ENCODE peak calls at places on chromosomes 4 and X, in ten cellular contexts. B is LHCN-M2; O is activated naive CD4-positive, alpha-beta T cell; T is epithelial cell of prostate; P is A673; I is Calu3; M is NCI-H82; W is NT2/D1; U is stimulated activated CD4-positive, alpha-beta T cell treated with anti-CD3 and anti-CD28 coated beads, Interleukin-15, amount 100 ng/mL, for 1 hour; V is upper lobe of left lung. D is an unnamed sample.

GRCh38 chrX:41889317-41890025 is 33.9 kb downstream of the CASK start:
- DNase-seq in B (peak), O (no peak), T (no peak), P (no peak), I (no peak), M (no peak), W (no peak), U (no peak), V (no peak), D (no peak)

GRCh38 chr4:25835384-25835783 is 27.4 kb downstream of the SEL1L3 start:
- DNase-seq in B (no peak), O (no peak), T (no peak), P (no peak), I (no peak), M (no peak), W (no peak), U (no peak), V (no peak), D (no peak)

GRCh38 chr4:125702406-125702805 is 387.7 kb downstream of the FAT4 start:
- DNase-seq in B (peak), O (no peak), T (no peak), P (no peak), I (no peak), M (no peak), W (no peak), U (no peak), V (no peak), D (no peak)

GRCh38 chrX:17078031-17078730 is 131.7 kb downstream of the REPS2 start:
- DNase-seq in B (peak), O (no peak), T (no peak), P (no peak), I (no peak), M (no peak), W (no peak), U (no peak), V (no peak), D (no peak)

GRCh38 chrX:68632491-68632890 is 15.0 kb upstream of the STARD8 start:
- DNase-seq in B (peak), O (no peak), T (no peak), P (no peak), I (no peak), M (no peak), W (no peak), U (no peak), V (no peak), D (no peak)

GRCh38 chrX:30734782-30735181 is 81.6 kb downstream of the GK start:
- DNase-seq in B (no peak), O (no peak), T (no peak), P (no peak), I (no peak), M (no peak), W (no peak), U (no peak), V (no peak), D (no peak)

GRCh38 chrX:111098874-111099273 is 2.9 kb downstream of the PAK3 start:
- DNase-seq in B (peak), O (peak), T (no peak), P (peak), I (peak), M (peak), W (peak), U (peak), V (peak), D (peak)

GRCh38 chrX:146243071-146243470 is 425.4 kb downstream of the SLITRK2 start:
- DNase-seq in B (no peak), O (no peak), T (no peak), P (no peak), I (no peak), M (no peak), W (no peak), U (no peak), V (no peak), D (no peak)

GRCh38 chr4:113810906-113811305 is 49.4 kb upstream of the CAMK2D start:
- DNase-seq in B (peak), O (no peak), T (no peak), P (no peak), I (no peak), M (no peak), W (no peak), U (no peak), V (no peak), D (no peak)

GRCh38 chrX:154348114-154348531 is 26.3 kb downstream of the FLNA start:
- DNase-seq in B (no peak), O (no peak), T (no peak), P (no peak), I (no peak), M (no peak), W (no peak), U (no peak), V (no peak), D (no peak)

GRCh38 chrX:139094671-139095592 is 383.4 kb upstream of the FGF13 start:
- DNase-seq in B (peak), O (no peak), T (no peak), P (no peak), I (no peak), M (no peak), W (no peak), U (no peak), V (no peak), D (peak)

GRCh38 chr4:123350191-123350544 is 46.4 kb upstream of the SPRY1 start:
- DNase-seq in B (peak), O (no peak), T (peak), P (no peak), I (peak), M (peak), W (peak), U (no peak), V (no peak), D (peak)

GRCh38 chr4:23706972-23707676 is 182.7 kb downstream of the PPARGC1A start:
- DNase-seq in B (no peak), O (no peak), T (no peak), P (no peak), I (no peak), M (no peak), W (no peak), U (no peak), V (no peak), D (no peak)

GRCh38 chr4:151537726-151538125 is 128.8 kb downstream of the FHIP1A start:
- DNase-seq in B (peak), O (no peak), T (no peak), P (peak), I (no peak), M (no peak), W (no peak), U (no peak), V (no peak), D (no peak)

GRCh38 chr4:176726803-176727202 is 65.9 kb downstream of the VEGFC start:
- DNase-seq in B (peak), O (no peak), T (no peak), P (no peak), I (no peak), M (no peak), W (no peak), U (no peak), V (no peak), D (no peak)

GRCh38 chr4:71380721-71381120 is 41.9 kb downstream of the SLC4A4 start:
- DNase-seq in B (peak), O (no peak), T (no peak), P (no peak), I (no peak), M (no peak), W (no peak), U (no peak), V (no peak), D (no peak)

GRCh38 chr4:19850909-19851308 is 400.8 kb upstream of the SLIT2 start:
- DNase-seq in B (peak), O (no peak), T (peak), P (peak), I (no peak), M (no peak), W (no peak), U (no peak), V (no peak), D (no peak)

GRCh38 chrX:13028871-13029336 is 15.5 kb downstream of the FAM9C start:
- DNase-seq in B (no peak), O (no peak), T (no peak), P (no peak), I (peak), M (no peak), W (no peak), U (no peak), V (no peak), D (peak)

GRCh38 chrX:153651540-153652079 is 4.6 kb downstream of the DUSP9 start:
- DNase-seq in B (no peak), O (no peak), T (no peak), P (no peak), I (no peak), M (peak), W (no peak), U (no peak), V (no peak), D (no peak)

GRCh38 chr4:23368081-23368697 is 521.7 kb downstream of the PPARGC1A start:
- DNase-seq in B (peak), O (no peak), T (no peak), P (no peak), I (peak), M (peak), W (no peak), U (no peak), V (peak), D (peak)

GRCh38 chrX:56788717-56789122 is 59.7 kb downstream of the NBDY start:
- DNase-seq in B (peak), O (no peak), T (no peak), P (peak), I (no peak), M (no peak), W (no peak), U (no peak), V (peak), D (peak)

D was measured in trophoblast cell.